ENCODE peak calls at places on chromosomes 2 and 18, in seven cellular contexts. One of them, this sample, is unnamed.

GRCh38 chr2:196823750-196824149 is 14.6 kb upstream of the C2orf66 start:
- DNase-seq in T follicular helper cell: no peak
- DNase-seq in GM04504: peak; percentile 46
- DNase-seq in endothelial cell: no peak
- DNase-seq in left colon: no peak
- DNase-seq in NCI-H1930: no peak
- DNase-seq in heart left ventricle: no peak
- DNase-seq in this sample: no peak

GRCh38 chr2:196758474-196759377 is 40.8 kb downstream of the GTF3C3 start:
- DNase-seq in T follicular helper cell: no peak
- DNase-seq in GM04504: peak; percentile 16
- DNase-seq in endothelial cell: no peak
- DNase-seq in left colon: no peak
- DNase-seq in NCI-H1930: no peak
- DNase-seq in heart left ventricle: no peak
- DNase-seq in this sample: no peak

GRCh38 chr2:19802088-19802806 is 99.5 kb downstream of the TTC32 start:
- DNase-seq in T follicular helper cell: no peak
- DNase-seq in GM04504: no peak
- DNase-seq in endothelial cell: no peak
- DNase-seq in left colon: no peak
- DNase-seq in NCI-H1930: no peak
- DNase-seq in heart left ventricle: no peak
- DNase-seq in this sample: no peak

GRCh38 chr18:27860701-27861107 is 316.2 kb downstream of the CDH2 start:
- DNase-seq in T follicular helper cell: no peak
- DNase-seq in GM04504: no peak
- DNase-seq in endothelial cell: no peak
- DNase-seq in left colon: no peak
- DNase-seq in NCI-H1930: no peak
- DNase-seq in heart left ventricle: peak; percentile 23
- DNase-seq in this sample: no peak

GRCh38 chr2:41899189-41899588 is 148.6 kb upstream of the PKDCC start:
- DNase-seq in T follicular helper cell: no peak
- DNase-seq in GM04504: no peak
- DNase-seq in endothelial cell: no peak
- DNase-seq in left colon: no peak
- DNase-seq in NCI-H1930: no peak
- DNase-seq in heart left ventricle: no peak
- DNase-seq in this sample: no peak

GRCh38 chr2:48114256-48114655 is 208.0 kb upstream of the FBXO11 start:
- DNase-seq in T follicular helper cell: peak; percentile 19
- DNase-seq in GM04504: peak; percentile 55
- DNase-seq in endothelial cell: no peak
- DNase-seq in left colon: peak; percentile 14
- DNase-seq in NCI-H1930: no peak
- DNase-seq in heart left ventricle: no peak
- DNase-seq in this sample: no peak

GRCh38 chr2:96146151-96146880 is 1.1 kb upstream of the DUSP2 start:
- DNase-seq in T follicular helper cell: peak; percentile 87
- DNase-seq in GM04504: no peak
- DNase-seq in endothelial cell: no peak
- DNase-seq in left colon: peak; percentile 58
- DNase-seq in NCI-H1930: no peak
- DNase-seq in heart left ventricle: peak; percentile 62
- DNase-seq in this sample: no peak

GRCh38 chr2:46387292-46387691 is 90.1 kb downstream of the EPAS1 start:
- DNase-seq in T follicular helper cell: no peak
- DNase-seq in GM04504: no peak
- DNase-seq in endothelial cell: no peak
- DNase-seq in left colon: no peak
- DNase-seq in NCI-H1930: no peak
- DNase-seq in heart left ventricle: no peak
- DNase-seq in this sample: no peak

GRCh38 chr2:222330910-222331309 is 32.1 kb upstream of the PAX3 start:
- DNase-seq in T follicular helper cell: no peak
- DNase-seq in GM04504: no peak
- DNase-seq in endothelial cell: no peak
- DNase-seq in left colon: no peak
- DNase-seq in NCI-H1930: no peak
- DNase-seq in heart left ventricle: no peak
- DNase-seq in this sample: no peak

GRCh38 chr2:72990695-72991438 is 73.5 kb downstream of the EMX1 start:
- DNase-seq in T follicular helper cell: no peak
- DNase-seq in GM04504: no peak
- DNase-seq in endothelial cell: no peak
- DNase-seq in left colon: no peak
- DNase-seq in NCI-H1930: no peak
- DNase-seq in heart left ventricle: no peak
- DNase-seq in this sample: no peak

GRCh38 chr2:173355866-173356508 is 1.3 kb downstream of the CDCA7 start:
- DNase-seq in T follicular helper cell: no peak
- DNase-seq in GM04504: no peak
- DNase-seq in endothelial cell: no peak
- DNase-seq in left colon: peak; percentile 42
- DNase-seq in NCI-H1930: no peak
- DNase-seq in heart left ventricle: no peak
- DNase-seq in this sample: no peak

GRCh38 chr2:167572895-167573294 is 674.5 kb downstream of the STK39 start:
- DNase-seq in T follicular helper cell: no peak
- DNase-seq in GM04504: no peak
- DNase-seq in endothelial cell: no peak
- DNase-seq in left colon: no peak
- DNase-seq in NCI-H1930: no peak
- DNase-seq in heart left ventricle: no peak
- DNase-seq in this sample: no peak

GRCh38 chr2:14137643-14138042 is 494.9 kb upstream of the LRATD1 start:
- DNase-seq in T follicular helper cell: no peak
- DNase-seq in GM04504: no peak
- DNase-seq in endothelial cell: no peak
- DNase-seq in left colon: no peak
- DNase-seq in NCI-H1930: no peak
- DNase-seq in heart left ventricle: no peak
- DNase-seq in this sample: no peak

GRCh38 chr2:50820176-50820575 is 211.8 kb downstream of the NRXN1 start:
- DNase-seq in T follicular helper cell: no peak
- DNase-seq in GM04504: no peak
- DNase-seq in endothelial cell: no peak
- DNase-seq in left colon: no peak
- DNase-seq in NCI-H1930: no peak
- DNase-seq in heart left ventricle: no peak
- DNase-seq in this sample: no peak

GRCh38 chr2:98093146-98093545 is 6.2 kb downstream of the VWA3B start:
- DNase-seq in T follicular helper cell: no peak
- DNase-seq in GM04504: no peak
- DNase-seq in endothelial cell: no peak
- DNase-seq in left colon: no peak
- DNase-seq in NCI-H1930: no peak
- DNase-seq in heart left ventricle: no peak
- DNase-seq in this sample: no peak

GRCh38 chr2:149741646-149742045 is 154.1 kb upstream of the MMADHC start:
- DNase-seq in T follicular helper cell: no peak
- DNase-seq in GM04504: peak; percentile 91
- DNase-seq in endothelial cell: no peak
- DNase-seq in left colon: no peak
- DNase-seq in NCI-H1930: no peak
- DNase-seq in heart left ventricle: no peak
- DNase-seq in this sample: no peak

GRCh38 chr2:9286553-9287399 is 80.2 kb downstream of the ASAP2 start:
- DNase-seq in T follicular helper cell: no peak
- DNase-seq in GM04504: peak; percentile 59
- DNase-seq in endothelial cell: no peak
- DNase-seq in left colon: no peak
- DNase-seq in NCI-H1930: no peak
- DNase-seq in heart left ventricle: no peak
- DNase-seq in this sample: no peak

GRCh38 chr2:61770746-61771145 is 83.1 kb downstream of the FAM161A start:
- DNase-seq in T follicular helper cell: no peak
- DNase-seq in GM04504: no peak
- DNase-seq in endothelial cell: no peak
- DNase-seq in left colon: no peak
- DNase-seq in NCI-H1930: no peak
- DNase-seq in heart left ventricle: no peak
- DNase-seq in this sample: no peak

This sample was measured in NCI-H187.